ENCODE peak calls at places on chromosomes 3 and 15, in six cellular contexts. X is cardiac muscle cell, V is foreskin keratinocyte, B is IMR-90, C is mesenchymal stem cell, G is Peyer's patch. Q is an unnamed sample.

GRCh38 chr3:126130981-126131750 is 47.2 kb upstream of the SLC41A3 start:
- DNase-seq in G (peak; percentile 34), B (no peak), C (no peak), V (no peak), X (no peak), Q (peak; percentile 39)

GRCh38 chr3:126360046-126360713 is 3.0 kb upstream of the KLF15 start:
- DNase-seq in V (no peak), X (no peak), B (no peak), G (no peak), C (no peak), Q (peak; percentile 2)

GRCh38 chr3:81581966-81582599 is 179.4 kb downstream of the GBE1 start:
- DNase-seq in C (peak; percentile 47), G (no peak), X (peak; percentile 34), V (peak; percentile 31), B (peak; percentile 47), Q (no peak)

GRCh38 chr3:152328841-152329240 is 60.1 kb downstream of the MBNL1 start:
- DNase-seq in G (no peak), C (peak; percentile 92), V (peak; percentile 79), X (no peak), B (peak; percentile 88), Q (no peak)

GRCh38 chr3:133254716-133255115 is 145.1 kb upstream of the BFSP2 start:
- DNase-seq in X (no peak), C (no peak), B (no peak), V (no peak), G (no peak), Q (no peak)

GRCh38 chr3:14834807-14835466 is 16.2 kb downstream of the FGD5 start:
- DNase-seq in C (no peak), X (no peak), G (no peak), B (no peak), V (no peak), Q (no peak)

GRCh38 chr3:175526609-175527280 is 667.6 kb downstream of the NAALADL2 start:
- DNase-seq in C (peak; percentile 5), X (no peak), V (no peak), B (peak; percentile 2), G (no peak), Q (no peak)

GRCh38 chr15:101481381-101481705 is 8.2 kb downstream of the PCSK6 start:
- DNase-seq in X (no peak), V (no peak), B (no peak), G (peak; percentile 27), C (no peak), Q (no peak)

GRCh38 chr15:52234596-52235541 is 43.7 kb upstream of the GNB5 start:
- DNase-seq in C (no peak), V (no peak), X (no peak), B (no peak), G (no peak), Q (no peak)

GRCh38 chr3:152835311-152836102 is 576 bp downstream of the P2RY1 start:
- DNase-seq in V (peak; percentile 61), X (peak; percentile 75), C (peak; percentile 82), G (peak; percentile 80), B (peak; percentile 4), Q (peak; percentile 84)

GRCh38 chr3:56086355-56086754 is 381.9 kb downstream of the ERC2 start:
- DNase-seq in X (no peak), G (no peak), V (no peak), B (no peak), C (peak; percentile 38), Q (no peak)

GRCh38 chr3:152283492-152284381 is 15.0 kb downstream of the MBNL1 start:
- DNase-seq in V (no peak), B (no peak), G (no peak), C (no peak), X (no peak), Q (no peak)

GRCh38 chr3:33941804-33942203 is 143.4 kb downstream of the PDCD6IP start:
- DNase-seq in X (no peak), C (no peak), G (no peak), V (no peak), B (no peak), Q (no peak)

GRCh38 chr3:45612918-45613602 is 18.5 kb downstream of the LIMD1 start:
- DNase-seq in X (no peak), B (peak; percentile 23), V (peak; percentile 69), G (no peak), C (no peak), Q (no peak)

GRCh38 chr3:153896197-153896596 is 225.0 kb upstream of the ARHGEF26 start:
- DNase-seq in C (no peak), B (no peak), V (no peak), X (no peak), G (no peak), Q (no peak)

GRCh38 chr3:115595611-115596010 is 27.7 kb upstream of the GAP43 start:
- DNase-seq in G (no peak), C (peak; percentile 49), B (peak; percentile 10), V (no peak), X (no peak), Q (no peak)

GRCh38 chr3:148600902-148601765 is 96.6 kb upstream of the AGTR1 start:
- DNase-seq in C (no peak), B (no peak), X (no peak), G (peak; percentile 51), V (no peak), Q (no peak)

GRCh38 chr3:47348411-47349154 is 32.2 kb upstream of the PTPN23 start:
- DNase-seq in B (no peak), C (no peak), V (peak; percentile 13), X (no peak), G (no peak), Q (no peak)

GRCh38 chr3:129051776-129052400 is 8.7 kb upstream of the GP9 start:
- DNase-seq in V (no peak), C (peak; percentile 18), G (no peak), X (no peak), B (no peak), Q (peak; percentile 67)

GRCh38 chr15:51004103-51004536 is 90.6 kb downstream of the TNFAIP8L3 start:
- DNase-seq in X (no peak), C (peak; percentile 15), B (peak; percentile 57), V (peak; percentile 88), G (no peak), Q (no peak)

GRCh38 chr15:58306591-58307312 is 125.0 kb upstream of the LIPC start:
- DNase-seq in B (no peak), C (peak; percentile 18), V (no peak), G (no peak), X (no peak), Q (no peak)

GRCh38 chr15:41790756-41791546 is 16.7 kb downstream of the MAPKBP1 start:
- DNase-seq in V (peak; percentile 71), C (peak; percentile 90), B (peak; percentile 79), G (no peak), X (peak; percentile 49), Q (no peak)

GRCh38 chr3:187066228-187066995 is 72.9 kb downstream of the RPL39L start:
- DNase-seq in V (peak; percentile 65), C (peak; percentile 38), G (no peak), X (peak; percentile 60), B (peak; percentile 11), Q (no peak)

GRCh38 chr15:71319935-71320334 is 204.7 kb downstream of the THSD4 start:
- DNase-seq in X (no peak), G (no peak), C (no peak), B (no peak), V (no peak), Q (no peak)

GRCh38 chr3:175346573-175347356 is 487.6 kb downstream of the NAALADL2 start:
- DNase-seq in G (peak; percentile 56), X (no peak), V (peak; percentile 83), B (peak; percentile 95), C (peak; percentile 82), Q (peak; percentile 46)

GRCh38 chr3:192514081-192514753 is 213.1 kb downstream of the FGF12 start:
- DNase-seq in B (no peak), V (peak; percentile 4), G (no peak), X (peak; percentile 80), C (peak; percentile 26), Q (no peak)

GRCh38 chr3:133956333-133956732 is 60.7 kb upstream of the RAB6B start:
- DNase-seq in V (no peak), G (no peak), B (no peak), X (peak; percentile 17), C (no peak), Q (peak; percentile 37)

GRCh38 chr3:53753518-53754183 is 92.6 kb downstream of the CHDH start:
- DNase-seq in V (no peak), G (no peak), X (no peak), C (no peak), B (no peak), Q (no peak)
- H3K4me1 ChIP-seq in V (no peaks in the 10 kb centered on the region), G (no peaks in the 10 kb centered on the region), X (no peaks in the 10 kb centered on the region), C (no peaks in the 10 kb centered on the region), B (no peaks in the 10 kb centered on the region), Q (peaks cover 29% of the 10 kb centered on the region)

DNA sequence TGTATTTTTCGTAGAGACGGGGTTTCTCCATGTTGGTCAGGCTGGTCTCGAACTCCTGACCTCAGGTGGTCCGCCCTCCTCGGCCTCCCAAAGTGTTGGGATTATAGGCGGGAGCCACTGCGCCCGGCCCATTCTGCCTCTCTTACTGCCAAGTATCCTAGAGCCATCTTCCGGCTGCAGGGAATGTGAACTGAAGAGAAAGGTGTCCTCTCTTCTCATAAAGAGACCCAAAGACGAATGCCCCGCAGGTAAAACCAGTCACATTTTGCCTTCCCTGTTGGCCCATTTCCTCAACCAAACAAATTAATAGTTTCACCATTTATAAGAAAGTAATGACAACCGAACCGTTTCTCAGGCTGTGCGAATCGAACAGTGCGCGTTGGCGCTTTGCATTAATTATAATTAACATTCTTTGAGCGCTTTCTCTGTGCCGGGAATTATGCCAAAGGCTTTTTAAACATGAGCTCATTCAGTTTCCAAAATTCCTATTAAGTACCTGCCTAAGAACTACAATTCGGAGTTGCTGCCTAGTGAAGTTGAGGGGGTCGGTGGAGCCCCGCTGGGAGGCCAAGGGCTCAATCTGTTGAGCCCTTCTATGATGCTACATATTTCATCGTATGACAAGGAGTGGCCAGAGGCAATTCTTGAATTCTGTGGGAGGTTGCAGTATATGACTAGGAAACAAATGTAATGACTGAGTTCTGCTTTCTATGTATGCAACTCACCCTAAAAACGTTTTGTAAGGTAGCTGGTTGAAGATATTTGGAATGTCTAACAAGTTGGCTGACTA is 819 bp upstream of the RPL24 start:
- DNase-seq in V (peak; percentile 73), B (no peak), G (no peak), C (no peak), X (no peak), Q (no peak)
- H3K27me3 ChIP-seq in V (no peaks in the 10 kb centered on the region), B (no peaks in the 10 kb centered on the region), G (no peaks in the 10 kb centered on the region), C (no peaks in the 10 kb centered on the region), X (no peaks in the 10 kb centered on the region), Q (no peaks in the 10 kb centered on the region)

GRCh38 chr15:75129788-75130187 is 71.9 kb upstream of the C15orf39 start:
- DNase-seq in B (no peak), G (no peak), X (no peak), C (no peak), V (peak; percentile 36), Q (no peak)

GRCh38 chr15:75130597-75131268 is 70.9 kb upstream of the C15orf39 start:
- DNase-seq in B (no peak), X (no peak), G (no peak), C (no peak), V (no peak), Q (no peak)

GRCh38 chr15:75125935-75126334 is 75.7 kb upstream of the C15orf39 start:
- DNase-seq in C (no peak), G (no peak), B (no peak), V (no peak), X (no peak), Q (no peak)

GRCh38 chr15:75123395-75123794 is 78.3 kb upstream of the C15orf39 start:
- DNase-seq in V (no peak), G (no peak), X (no peak), C (peak; percentile 82), B (peak; percentile 72), Q (no peak)

GRCh38 chr15:75127186-75127585 is 74.5 kb upstream of the C15orf39 start:
- DNase-seq in X (no peak), G (no peak), B (no peak), V (no peak), C (no peak), Q (no peak)
- H3K4me1 ChIP-seq in X (no peaks in the 10 kb centered on the region), G (no peaks in the 10 kb centered on the region), B (peaks cover 4% of the 10 kb centered on the region), V (peaks cover 4% of the 10 kb centered on the region), C (peaks cover 3% of the 10 kb centered on the region), Q (peaks cover 46% of the 10 kb centered on the region)

GRCh38 chr3:140563206-140563605 is 114.7 kb upstream of the TRIM42 start:
- DNase-seq in X (no peak), B (no peak), V (no peak), G (no peak), C (no peak), Q (no peak)
- H3K27me3 ChIP-seq in X (no peaks in the 10 kb centered on the region), B (no peaks in the 10 kb centered on the region), V (peaks cover 12% of the 10 kb centered on the region), G (no peaks in the 10 kb centered on the region), C (peaks cover 4% of the 10 kb centered on the region), Q (no peaks in the 10 kb centered on the region)